ENCODE peak calls at places on chromosome 11, in six cellular contexts. M is stimulated activated CD4-positive, alpha-beta T cell treated with anti-CD3 and anti-CD28 coated beads, TNF-alpha, amount 100 ng/mL, for 24 hours; K is memory B cell; X is activated T-cell treated with anti-CD3 and anti-CD28 coated beads, Interleukin-2, amount 50 U/mL, for 4 hours; I is activated CD4-positive, alpha-beta T cell treated with anti-CD3 and anti-CD28 coated beads, Interleukin-2, amount 10 ng/mL, durations not matched to agents 7 days and 5 days; G is ACHN. J is an unnamed sample.
A peak's percentile ranks its signal among the peaks of the same experiment; 100 is the strongest.

GRCh38 chr11:35711173-35711910 is 48.8 kb downstream of the TRIM44 start:
- DNase-seq in M (no peak), K (no peak), I (no peak), X (no peak), G (peak; percentile 15), J (no peak)

GRCh38 chr11:75602916-75603315 is 40.9 kb downstream of the SERPINH1 start:
- DNase-seq in K (no peak), I (no peak), M (no peak), G (no peak), X (no peak), J (no peak)

GRCh38 chr11:29751618-29752017 is 265.2 kb downstream of the KCNA4 start:
- DNase-seq in X (no peak), K (no peak), G (no peak), M (no peak), I (no peak), J (no peak)

GRCh38 chr11:131070365-131070764 is 154.1 kb upstream of the SNX19 start:
- DNase-seq in X (no peak), G (no peak), K (no peak), I (no peak), M (no peak), J (no peak)

GRCh38 chr11:32450372-32450771 is 15.0 kb upstream of the WT1 start:
- DNase-seq in M (no peak), I (no peak), K (no peak), G (no peak), X (no peak), J (no peak)

GRCh38 chr11:20362481-20362880 is 1.0 kb upstream of the HTATIP2 start:
- DNase-seq in I (no peak), M (no peak), X (no peak), K (no peak), G (no peak), J (no peak)

GRCh38 chr11:8268530-8269461 is 5.1 kb upstream of the LMO1 start:
- DNase-seq in K (no peak), M (no peak), I (no peak), G (no peak), X (no peak), J (no peak)

GRCh38 chr11:116234989-116235567 is 537.7 kb downstream of the BUD13 start:
- DNase-seq in K (no peak), X (no peak), M (no peak), I (no peak), G (no peak), J (no peak)

GRCh38 chr11:130609121-130610035 is 160.9 kb downstream of the ADAMTS15 start:
- DNase-seq in K (no peak), I (no peak), M (no peak), G (no peak), X (no peak), J (no peak)

GRCh38 chr11:130828741-130829140 is 87.5 kb downstream of the SNX19 start:
- DNase-seq in X (no peak), M (no peak), I (no peak), K (no peak), G (no peak), J (no peak)

GRCh38 chr11:859394-860131 is 16.9 kb downstream of the TSPAN4 start:
- DNase-seq in I (no peak), X (no peak), M (no peak), G (no peak), K (no peak), J (no peak)

J was measured in stimulated activated effector memory CD8-positive, alpha-beta T cell treated with anti-CD3 and anti-CD28 coated beads, Interleukin-12 subunit alpha, Interleukin-12 subunit beta, amount 100 ng/mL, for 72 hours.